ENCODE peak calls at places on chromosomes 12 and 14, in six cellular contexts. F, X, C, T, N and W are unnamed samples.

GRCh38 chr14:72652179-72652578 is 241.7 kb downstream of the DPF3 start:
- DNase-seq in F (no peak), X (no peak), C (no peak), T (no peak), N (peak; percentile 61), W (no peak)

GRCh38 chr12:47904647-47905312 is at the start of gene VDR:
- DNase-seq in F (peak; percentile 55), X (peak; percentile 86), C (peak; percentile 88), T (peak; percentile 57), N (peak; percentile 88), W (peak; percentile 68)

GRCh38 chr14:74574092-74574438 is 38.0 kb downstream of the LTBP2 start:
- DNase-seq in F (no peak), X (no peak), C (no peak), T (no peak), N (no peak), W (peak; percentile 57)

GRCh38 chr14:78987006-78987405 is 816.8 kb downstream of the NRXN3 start:
- DNase-seq in F (no peak), X (no peak), C (no peak), T (no peak), N (no peak), W (no peak)

GRCh38 chr12:104573-105081 is 38.1 kb downstream of the IQSEC3 start:
- DNase-seq in F (no peak), X (no peak), C (peak; percentile 26), T (no peak), N (no peak), W (no peak)

GRCh38 chr12:88044035-88044434 is 14.8 kb upstream of the C12orf50 start:
- DNase-seq in F (no peak), X (no peak), C (no peak), T (no peak), N (no peak), W (no peak)

GRCh38 chr12:26109343-26109841 is 15.4 kb downstream of the BHLHE41 start:
- DNase-seq in F (no peak), X (no peak), C (no peak), T (no peak), N (no peak), W (no peak)

GRCh38 chr12:66516133-66516532 is 162.7 kb downstream of the GRIP1 start:
- DNase-seq in F (no peak), X (no peak), C (no peak), T (no peak), N (no peak), W (no peak)

GRCh38 chr12:64273527-64274403 is 51.7 kb upstream of the KICS2 start:
- DNase-seq in F (no peak), X (no peak), C (peak; percentile 8), T (no peak), N (no peak), W (no peak)

GRCh38 chr14:69059658-69060648 is 80.9 kb upstream of the ACTN1 start:
- DNase-seq in F (no peak), X (no peak), C (peak; percentile 40), T (no peak), N (no peak), W (no peak)

GRCh38 chr12:4386756-4387155 is 7.2 kb upstream of the FGF23 start:
- DNase-seq in F (no peak), X (no peak), C (no peak), T (no peak), N (no peak), W (no peak)

GRCh38 chr12:96698521-96698920 is 208.5 kb upstream of the NEDD1 start:
- DNase-seq in F (no peak), X (no peak), C (no peak), T (no peak), N (no peak), W (no peak)

GRCh38 chr12:113040722-113041168 is 15.8 kb upstream of the DTX1 start:
- DNase-seq in F (no peak), X (peak; percentile 76), C (peak; percentile 41), T (no peak), N (no peak), W (no peak)

GRCh38 chr14:65854215-65854614 is 441.7 kb downstream of the FUT8 start:
- DNase-seq in F (no peak), X (no peak), C (no peak), T (no peak), N (no peak), W (no peak)